ENCODE peak calls at places on chromosomes 5 and 9, in seven cellular contexts. One of them, this sample, is unnamed.

GRCh38 chr9:84554069-84554659 is 115.4 kb upstream of the NTRK2 start:
- DNase-seq in HCT116: no peak
- DNase-seq in mammary epithelial cell: no peak
- DNase-seq in HepG2: no peak
- DNase-seq in K562: no peak
- DNase-seq in astrocyte: no peak
- DNase-seq in endothelial cell of umbilical vein: no peak
- DNase-seq in this sample: no peak

GRCh38 chr9:128249914-128250838 is 25.6 kb downstream of the GOLGA2 start:
- DNase-seq in HCT116: peak; percentile 87
- DNase-seq in K562: peak; percentile 100
- DNase-seq in endothelial cell of umbilical vein: peak; percentile 82
- DNase-seq in mammary epithelial cell: peak; percentile 86
- DNase-seq in astrocyte: peak; percentile 16
- DNase-seq in HepG2: no peak
- DNase-seq in this sample: peak; percentile 87

GRCh38 chr5:172123269-172123692 is 64.7 kb downstream of the STK10 start:
- DNase-seq in HepG2: peak; percentile 55
- DNase-seq in mammary epithelial cell: no peak
- DNase-seq in endothelial cell of umbilical vein: no peak
- DNase-seq in K562: no peak
- DNase-seq in astrocyte: peak; percentile 47
- DNase-seq in HCT116: no peak
- DNase-seq in this sample: peak; percentile 26

GRCh38 chr9:8486095-8486494 is 686.5 kb upstream of the DMAC1 start:
- DNase-seq in K562: no peak
- DNase-seq in astrocyte: peak; percentile 3
- DNase-seq in HepG2: no peak
- DNase-seq in mammary epithelial cell: no peak
- DNase-seq in endothelial cell of umbilical vein: peak; percentile 8
- DNase-seq in HCT116: no peak
- DNase-seq in this sample: peak; percentile 40

GRCh38 chr5:68699966-68700365 is 393.8 kb upstream of the SLC30A5 start:
- DNase-seq in HCT116: no peak
- DNase-seq in mammary epithelial cell: no peak
- DNase-seq in K562: no peak
- DNase-seq in astrocyte: no peak
- DNase-seq in endothelial cell of umbilical vein: no peak
- DNase-seq in HepG2: no peak
- DNase-seq in this sample: no peak

GRCh38 chr9:133119461-133120342 is 1.3 kb downstream of the RALGDS start:
- DNase-seq in HepG2: no peak
- DNase-seq in K562: no peak
- DNase-seq in HCT116: no peak
- DNase-seq in mammary epithelial cell: no peak
- DNase-seq in endothelial cell of umbilical vein: no peak
- DNase-seq in astrocyte: no peak
- DNase-seq in this sample: no peak

GRCh38 chr5:171907731-171908343 is 98.6 kb downstream of the FBXW11 start:
- DNase-seq in HepG2: peak; percentile 56
- DNase-seq in mammary epithelial cell: peak; percentile 48
- DNase-seq in HCT116: peak; percentile 37
- DNase-seq in K562: peak; percentile 48
- DNase-seq in endothelial cell of umbilical vein: peak; percentile 65
- DNase-seq in astrocyte: peak; percentile 32
- DNase-seq in this sample: peak; percentile 69

GRCh38 chr9:81122749-81123148 is 566.6 kb downstream of the TLE1 start:
- DNase-seq in astrocyte: no peak
- DNase-seq in K562: no peak
- DNase-seq in HepG2: no peak
- DNase-seq in mammary epithelial cell: no peak
- DNase-seq in HCT116: no peak
- DNase-seq in endothelial cell of umbilical vein: no peak
- DNase-seq in this sample: no peak

GRCh38 chr9:79577969-79578723 is 6.4 kb downstream of the TLE4 start:
- DNase-seq in endothelial cell of umbilical vein: peak; percentile 39
- DNase-seq in K562: no peak
- DNase-seq in HepG2: no peak
- DNase-seq in HCT116: no peak
- DNase-seq in mammary epithelial cell: no peak
- DNase-seq in astrocyte: no peak
- DNase-seq in this sample: no peak

GRCh38 chr5:123937230-123937629 is 425.3 kb downstream of the CSNK1G3 start:
- DNase-seq in endothelial cell of umbilical vein: peak; percentile 68
- DNase-seq in mammary epithelial cell: peak; percentile 64
- DNase-seq in astrocyte: peak; percentile 18
- DNase-seq in HepG2: peak; percentile 65
- DNase-seq in HCT116: peak; percentile 72
- DNase-seq in K562: peak; percentile 33
- DNase-seq in this sample: peak; percentile 64

GRCh38 chr5:17400724-17401508 is 97.1 kb upstream of the TAF11L2 start:
- DNase-seq in HepG2: no peak
- DNase-seq in HCT116: no peak
- DNase-seq in mammary epithelial cell: no peak
- DNase-seq in astrocyte: no peak
- DNase-seq in K562: no peak
- DNase-seq in endothelial cell of umbilical vein: no peak
- DNase-seq in this sample: no peak

GRCh38 chr5:6759401-6759800 is 46.2 kb downstream of the TENT4A start:
- DNase-seq in endothelial cell of umbilical vein: no peak
- DNase-seq in astrocyte: no peak
- DNase-seq in HCT116: no peak
- DNase-seq in mammary epithelial cell: no peak
- DNase-seq in HepG2: peak; percentile 66
- DNase-seq in K562: peak; percentile 60
- DNase-seq in this sample: no peak

GRCh38 chr5:173523388-173523787 is 93.1 kb downstream of the BOD1 start:
- DNase-seq in mammary epithelial cell: no peak
- DNase-seq in HepG2: no peak
- DNase-seq in endothelial cell of umbilical vein: no peak
- DNase-seq in K562: no peak
- DNase-seq in HCT116: no peak
- DNase-seq in astrocyte: no peak
- DNase-seq in this sample: no peak

GRCh38 chr5:136028782-136029742 is at the start of gene TGFBI:
- DNase-seq in astrocyte: no peak
- DNase-seq in HepG2: peak; percentile 61
- DNase-seq in mammary epithelial cell: peak; percentile 68
- DNase-seq in endothelial cell of umbilical vein: peak; percentile 47
- DNase-seq in HCT116: no peak
- DNase-seq in K562: no peak
- DNase-seq in this sample: peak; percentile 63

GRCh38 chr5:176181271-176181855 is 56.9 kb upstream of the SIMC1 start:
- DNase-seq in K562: no peak
- DNase-seq in endothelial cell of umbilical vein: no peak
- DNase-seq in HCT116: no peak
- DNase-seq in HepG2: no peak
- DNase-seq in astrocyte: no peak
- DNase-seq in mammary epithelial cell: no peak
- DNase-seq in this sample: no peak

GRCh38 chr5:76144892-76145291 is 61.7 kb downstream of the SV2C start:
- DNase-seq in endothelial cell of umbilical vein: no peak
- DNase-seq in astrocyte: no peak
- DNase-seq in HCT116: no peak
- DNase-seq in HepG2: no peak
- DNase-seq in K562: no peak
- DNase-seq in mammary epithelial cell: no peak
- DNase-seq in this sample: no peak

GRCh38 chr9:34993502-34994428 is 4.2 kb downstream of the DNAJB5 start:
- DNase-seq in mammary epithelial cell: no peak
- DNase-seq in K562: no peak
- DNase-seq in HCT116: no peak
- DNase-seq in endothelial cell of umbilical vein: peak; percentile 52
- DNase-seq in HepG2: no peak
- DNase-seq in astrocyte: peak; percentile 73
- DNase-seq in this sample: no peak

GRCh38 chr5:126280820-126281219 is 142.4 kb upstream of the GRAMD2B start:
- DNase-seq in astrocyte: no peak
- DNase-seq in endothelial cell of umbilical vein: no peak
- DNase-seq in HCT116: no peak
- DNase-seq in mammary epithelial cell: no peak
- DNase-seq in K562: no peak
- DNase-seq in HepG2: no peak
- DNase-seq in this sample: no peak

GRCh38 chr5:179411161-179411841 is 66.0 kb upstream of the ADAMTS2 start:
- DNase-seq in HepG2: no peak
- DNase-seq in K562: no peak
- DNase-seq in mammary epithelial cell: no peak
- DNase-seq in HCT116: no peak
- DNase-seq in astrocyte: no peak
- DNase-seq in endothelial cell of umbilical vein: no peak
- DNase-seq in this sample: no peak

GRCh38 chr5:146118325-146118724 is 12.9 kb upstream of the PLAC8L1 start:
- DNase-seq in astrocyte: no peak
- DNase-seq in mammary epithelial cell: no peak
- DNase-seq in endothelial cell of umbilical vein: no peak
- DNase-seq in K562: no peak
- DNase-seq in HCT116: no peak
- DNase-seq in HepG2: no peak
- DNase-seq in this sample: no peak

GRCh38 chr5:57258943-57259342 is 85.1 kb downstream of the GPBP1 start:
- DNase-seq in HepG2: no peak
- DNase-seq in K562: no peak
- DNase-seq in HCT116: no peak
- DNase-seq in mammary epithelial cell: no peak
- DNase-seq in endothelial cell of umbilical vein: no peak
- DNase-seq in astrocyte: no peak
- DNase-seq in this sample: no peak

GRCh38 chr9:85978496-85978895 is 37.5 kb downstream of the NAA35 start:
- DNase-seq in K562: no peak
- DNase-seq in mammary epithelial cell: no peak
- DNase-seq in HCT116: no peak
- DNase-seq in astrocyte: no peak
- DNase-seq in endothelial cell of umbilical vein: no peak
- DNase-seq in HepG2: no peak
- DNase-seq in this sample: peak; percentile 16

GRCh38 chr9:114616684-114617520 is 5.8 kb downstream of the TMEM268 start:
- DNase-seq in astrocyte: no peak
- DNase-seq in K562: peak; percentile 76
- DNase-seq in endothelial cell of umbilical vein: no peak
- DNase-seq in HCT116: no peak
- DNase-seq in HepG2: no peak
- DNase-seq in mammary epithelial cell: no peak
- DNase-seq in this sample: no peak

GRCh38 chr9:86707932-86708510 is 239.3 kb downstream of the GAS1 start:
- DNase-seq in astrocyte: no peak
- DNase-seq in K562: no peak
- DNase-seq in HepG2: no peak
- DNase-seq in HCT116: no peak
- DNase-seq in endothelial cell of umbilical vein: no peak
- DNase-seq in mammary epithelial cell: no peak
- DNase-seq in this sample: no peak

GRCh38 chr5:108661590-108662219 is 86.0 kb upstream of the FER start:
- DNase-seq in HCT116: no peak
- DNase-seq in astrocyte: peak; percentile 26
- DNase-seq in mammary epithelial cell: peak; percentile 66
- DNase-seq in HepG2: peak; percentile 33
- DNase-seq in endothelial cell of umbilical vein: peak; percentile 72
- DNase-seq in K562: no peak
- DNase-seq in this sample: no peak

GRCh38 chr5:172443441-172444109 is 10.8 kb downstream of the SH3PXD2B start:
- DNase-seq in K562: peak; percentile 45
- DNase-seq in HCT116: peak; percentile 65
- DNase-seq in HepG2: no peak
- DNase-seq in astrocyte: peak; percentile 98
- DNase-seq in mammary epithelial cell: peak; percentile 88
- DNase-seq in endothelial cell of umbilical vein: peak; percentile 97
- DNase-seq in this sample: peak; percentile 47

GRCh38 chr5:139416651-139417050 is 12.8 kb upstream of the SPATA24 start:
- DNase-seq in mammary epithelial cell: no peak
- DNase-seq in astrocyte: no peak
- DNase-seq in K562: no peak
- DNase-seq in HepG2: no peak
- DNase-seq in HCT116: no peak
- DNase-seq in endothelial cell of umbilical vein: no peak
- DNase-seq in this sample: no peak
- H3K4me1 ChIP-seq in mammary epithelial cell: peaks cover 18% of the 10 kb centered on the region
- H3K4me1 ChIP-seq in astrocyte: peaks cover 14% of the 10 kb centered on the region
- H3K4me1 ChIP-seq in K562: peaks cover 4% of the 10 kb centered on the region
- H3K4me1 ChIP-seq in HepG2: peaks cover 39% of the 10 kb centered on the region
- H3K4me1 ChIP-seq in HCT116: peaks cover 3% of the 10 kb centered on the region
- H3K4me1 ChIP-seq in endothelial cell of umbilical vein: peaks cover 25% of the 10 kb centered on the region
- H3K4me1 ChIP-seq in this sample: no peaks in the 10 kb centered on the region

GRCh38 chr9:122998448-122998847 is 35.0 kb upstream of the GPR21 start:
- DNase-seq in HCT116: no peak
- DNase-seq in endothelial cell of umbilical vein: no peak
- DNase-seq in astrocyte: no peak
- DNase-seq in mammary epithelial cell: no peak
- DNase-seq in K562: no peak
- DNase-seq in HepG2: peak; percentile 3
- DNase-seq in this sample: no peak
- H3K27ac ChIP-seq in HCT116: no peak overlapping the region
- H3K27ac ChIP-seq in endothelial cell of umbilical vein: no peak overlapping the region
- H3K27ac ChIP-seq in astrocyte: no peak overlapping the region
- H3K27ac ChIP-seq in mammary epithelial cell: no peak overlapping the region
- H3K27ac ChIP-seq in K562: no peak overlapping the region
- H3K27ac ChIP-seq in HepG2: peak overlapping the region; percentile 33
- H3K27ac ChIP-seq in this sample: no peak overlapping the region

DNA sequence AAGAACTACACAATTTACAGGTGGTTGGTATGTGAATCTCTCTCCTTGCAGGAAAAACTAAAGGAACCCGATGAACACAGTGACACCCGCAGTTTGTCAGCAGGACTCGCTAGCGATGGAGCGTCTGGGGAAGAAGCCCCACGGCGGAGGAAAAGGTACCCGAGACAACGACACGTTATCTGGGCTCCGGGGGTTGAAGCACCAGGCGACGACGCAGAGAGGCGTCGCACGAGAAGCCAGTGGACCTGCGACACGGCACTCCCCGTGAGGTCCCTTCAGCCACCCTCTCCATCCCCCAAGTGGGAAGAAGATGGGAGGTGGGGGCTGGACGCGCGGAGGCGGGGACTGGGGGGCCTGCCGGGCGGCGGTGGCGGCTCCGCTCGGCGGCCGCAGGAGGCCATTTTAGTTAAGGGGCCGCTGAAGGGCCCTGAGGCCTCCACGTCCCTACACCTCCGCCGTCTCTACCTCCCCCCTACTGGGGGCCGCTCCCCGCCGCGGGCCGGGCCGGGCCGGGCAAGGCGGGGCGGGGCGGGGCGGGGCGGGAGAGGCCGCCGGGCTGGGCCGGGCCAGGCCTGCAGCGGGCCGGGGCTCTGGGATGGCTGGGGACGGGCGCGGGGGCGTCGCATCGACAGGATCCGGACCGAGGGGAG is 874 bp downstream of the ZFR start:
- DNase-seq in K562: peak; percentile 68
- DNase-seq in endothelial cell of umbilical vein: peak; percentile 65
- DNase-seq in mammary epithelial cell: peak; percentile 41
- DNase-seq in HCT116: no peak
- DNase-seq in astrocyte: peak; percentile 20
- DNase-seq in HepG2: no peak
- DNase-seq in this sample: peak; percentile 64
- TF ChIP-seq EZH2 in K562: no peak
- TF ChIP-seq EZH2 in endothelial cell of umbilical vein: no peak
- TF ChIP-seq EZH2 in mammary epithelial cell: no peak
- TF ChIP-seq EZH2 in HCT116: no peak
- TF ChIP-seq EZH2 in astrocyte: no peak
- TF ChIP-seq EZH2 in HepG2: no peak
- TF ChIP-seq EZH2 in this sample: no peak

GRCh38 chr9:12814877-12815237 is 40.0 kb downstream of the LURAP1L start:
- DNase-seq in HCT116: no peak
- DNase-seq in HepG2: no peak
- DNase-seq in astrocyte: no peak
- DNase-seq in K562: no peak
- DNase-seq in mammary epithelial cell: no peak
- DNase-seq in endothelial cell of umbilical vein: no peak
- DNase-seq in this sample: no peak
- H3K4me1 ChIP-seq in HCT116: peaks cover 28% of the 10 kb centered on the region
- H3K4me1 ChIP-seq in HepG2: peaks cover 70% of the 10 kb centered on the region
- H3K4me1 ChIP-seq in astrocyte: peaks cover 27% of the 10 kb centered on the region
- H3K4me1 ChIP-seq in K562: no peaks in the 10 kb centered on the region
- H3K4me1 ChIP-seq in mammary epithelial cell: peaks cover 52% of the 10 kb centered on the region
- H3K4me1 ChIP-seq in endothelial cell of umbilical vein: peaks cover 23% of the 10 kb centered on the region
- H3K4me1 ChIP-seq in this sample: peaks cover 34% of the 10 kb centered on the region

GRCh38 chr5:158119852-158120708 is 261.1 kb upstream of the CLINT1 start:
- DNase-seq in astrocyte: peak; percentile 86
- DNase-seq in mammary epithelial cell: peak; percentile 78
- DNase-seq in endothelial cell of umbilical vein: peak; percentile 83
- DNase-seq in K562: no peak
- DNase-seq in HepG2: no peak
- DNase-seq in HCT116: no peak
- DNase-seq in this sample: peak; percentile 4
- H3K27ac ChIP-seq in astrocyte: peak overlapping the region; percentile 77
- H3K27ac ChIP-seq in mammary epithelial cell: no peak overlapping the region
- H3K27ac ChIP-seq in endothelial cell of umbilical vein: peak overlapping the region; percentile 49
- H3K27ac ChIP-seq in K562: no peak overlapping the region
- H3K27ac ChIP-seq in HepG2: no peak overlapping the region
- H3K27ac ChIP-seq in HCT116: no peak overlapping the region
- H3K27ac ChIP-seq in this sample: no peak overlapping the region

This sample was measured in A673.